ENCODE peak calls at places on chromosomes 4 and X, in ten cellular contexts. Q is transverse colon; X is neural progenitor cell; K is foreskin keratinocyte; N is heart left ventricle; U is stomach; Z is IMR-90; W is hepatocyte; R is CD8-positive, alpha-beta T cell; I is thoracic aorta. B is an unnamed sample.
A peak's percentile ranks its signal among the peaks of the same experiment; 100 is the strongest.

GRCh38 chrX:7233632-7234406 is 85.9 kb upstream of the PUDP start:
- DNase-seq in Q (no peak), X (no peak), K (no peak), N (no peak), U (no peak), Z (no peak), W (no peak), R (no peak), I (no peak), B (no peak)

GRCh38 chr4:5812506-5813229 is 80.2 kb downstream of the CRMP1 start:
- DNase-seq in Q (no peak), X (peak; percentile 81), K (peak; percentile 51), N (no peak), U (no peak), Z (peak; percentile 80), W (peak; percentile 84), R (no peak), I (no peak), B (peak; percentile 49)

GRCh38 chr4:125280892-125281403 is 33.8 kb upstream of the FAT4 start:
- DNase-seq in Q (no peak), X (no peak), K (no peak), N (no peak), U (no peak), Z (no peak), W (peak; percentile 3), R (no peak), I (no peak), B (no peak)

GRCh38 chr4:73127839-73128448 is 58.4 kb upstream of the COX18 start:
- DNase-seq in Q (no peak), X (peak; percentile 18), K (peak; percentile 3), N (no peak), U (no peak), Z (peak; percentile 5), W (peak; percentile 35), R (peak; percentile 35), I (no peak), B (peak; percentile 20)

GRCh38 chr4:150368667-150369066 is 213.3 kb upstream of the MAB21L2 start:
- DNase-seq in Q (no peak), X (no peak), K (no peak), N (no peak), U (no peak), Z (peak; percentile 35), W (no peak), R (no peak), I (no peak), B (no peak)

GRCh38 chr4:146585761-146586333 is 52.8 kb upstream of the POU4F2 start:
- DNase-seq in Q (no peak), X (no peak), K (peak; percentile 16), N (no peak), U (no peak), Z (peak; percentile 46), W (peak; percentile 22), R (no peak), I (no peak), B (peak; percentile 4)

GRCh38 chr4:15695240-15695699 is 7.6 kb upstream of the BST1 start:
- DNase-seq in Q (no peak), X (peak; percentile 86), K (peak; percentile 99), N (no peak), U (no peak), Z (peak; percentile 99), W (no peak), R (no peak), I (no peak), B (peak; percentile 87)

GRCh38 chr4:183635737-183636136 is 23.2 kb downstream of the RWDD4 start:
- DNase-seq in Q (no peak), X (no peak), K (no peak), N (no peak), U (no peak), Z (no peak), W (no peak), R (no peak), I (no peak), B (no peak)

GRCh38 chr4:147096667-147097604 is 151.3 kb upstream of the TTC29 start:
- DNase-seq in Q (no peak), X (peak; percentile 60), K (peak; percentile 41), N (no peak), U (no peak), Z (peak; percentile 69), W (peak; percentile 61), R (no peak), I (no peak), B (no peak)

GRCh38 chr4:42627887-42628646 is 28.8 kb downstream of the ATP8A1 start:
- DNase-seq in Q (peak; percentile 53), X (no peak), K (no peak), N (peak; percentile 86), U (peak; percentile 81), Z (no peak), W (no peak), R (peak; percentile 85), I (no peak), B (no peak)

GRCh38 chrX:148380107-148380506 is 120.3 kb upstream of the AFF2 start:
- DNase-seq in Q (no peak), X (no peak), K (no peak), N (no peak), U (no peak), Z (no peak), W (no peak), R (no peak), I (no peak), B (no peak)
- H3K27ac ChIP-seq in Q (no peak overlapping the region), X (no peak overlapping the region), K (no peak overlapping the region), N (no peak overlapping the region), U (no peak overlapping the region), Z (no peak overlapping the region), W (no peak overlapping the region), R (no peak overlapping the region), I (no peak overlapping the region), B (no peak overlapping the region)

GRCh38 chrX:15314472-15314871 is 968 bp downstream of the ASB11 start:
- DNase-seq in Q (no peak), X (no peak), K (no peak), N (no peak), U (no peak), Z (no peak), W (no peak), R (no peak), I (no peak), B (no peak)

GRCh38 chrX:15311119-15311518 is 4.3 kb downstream of the ASB11 start:
- DNase-seq in Q (no peak), X (no peak), K (no peak), N (no peak), U (no peak), Z (no peak), W (no peak), R (no peak), I (no peak), B (no peak)

GRCh38 chrX:15315509-15315908 is at the start of gene ASB11:
- DNase-seq in Q (no peak), X (no peak), K (no peak), N (no peak), U (no peak), Z (no peak), W (no peak), R (no peak), I (no peak), B (no peak)

DNA sequence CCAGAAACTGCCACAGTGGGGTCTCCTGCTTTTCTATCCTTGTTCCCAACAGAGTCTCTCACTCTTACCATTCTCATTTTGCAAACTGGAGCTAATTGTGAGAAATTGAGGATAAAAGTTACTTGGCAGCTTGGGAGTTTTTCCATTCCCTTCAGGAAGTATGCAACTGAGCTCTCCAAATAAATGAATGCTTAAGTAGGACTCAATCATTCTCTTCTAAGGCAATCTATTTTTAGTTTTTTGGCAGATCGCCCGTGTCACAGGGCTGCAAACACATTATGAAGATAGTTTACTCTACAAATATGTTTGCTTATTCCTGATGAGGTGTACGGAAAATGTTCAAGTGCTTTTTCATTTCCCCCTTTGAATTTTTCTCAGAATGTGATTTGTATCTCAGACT is 5.3 kb downstream of the ASB11 start:
- DNase-seq in Q (no peak), X (no peak), K (no peak), N (peak; percentile 61), U (peak; percentile 76), Z (peak; percentile 6), W (peak; percentile 54), R (no peak), I (peak; percentile 8), B (no peak)
- H3K27ac ChIP-seq in Q (no peak overlapping the region), X (no peak overlapping the region), K (no peak overlapping the region), N (peak overlapping the region; percentile 35), U (peak overlapping the region; percentile 43), Z (no peak overlapping the region), W (peak overlapping the region; percentile 38), R (no peak overlapping the region), I (no peak overlapping the region), B (no peak overlapping the region)

DNA sequence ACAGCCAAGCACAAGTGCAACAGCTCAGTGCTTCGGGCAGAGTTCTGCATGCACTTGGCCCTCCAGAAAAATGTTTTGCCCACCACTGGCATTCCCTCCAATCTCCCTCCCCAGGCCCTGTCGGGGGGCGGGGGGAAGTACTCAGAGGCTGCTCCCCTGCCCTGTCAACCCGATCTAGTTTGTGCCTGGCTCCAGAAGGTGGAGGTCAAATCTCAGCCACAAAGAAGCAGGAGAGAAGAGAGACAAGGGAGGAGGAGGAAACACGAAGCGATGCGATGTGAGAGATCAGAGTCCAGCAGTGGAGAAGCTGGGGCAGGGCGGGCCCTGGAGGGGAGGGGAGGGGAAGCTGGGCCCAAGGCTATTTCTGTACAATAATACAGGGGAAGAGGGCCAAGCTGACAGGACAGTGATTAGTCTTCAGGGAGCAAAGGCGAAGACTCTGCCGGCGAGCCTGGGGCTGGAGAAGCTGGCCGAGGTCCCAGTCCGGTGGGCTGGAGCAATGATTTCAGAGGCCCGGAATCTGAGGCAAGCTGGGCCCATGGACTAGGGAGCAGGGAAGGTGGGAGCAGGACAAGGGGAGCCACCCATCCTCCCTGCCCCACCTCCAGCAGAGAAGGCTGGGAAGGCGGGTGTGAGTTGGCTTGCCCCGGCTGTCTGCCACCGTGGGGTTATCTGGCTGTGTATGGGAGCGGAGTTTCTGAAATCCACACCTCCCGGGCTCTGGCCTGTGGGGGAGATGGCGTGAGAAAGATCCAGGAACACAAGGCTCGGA is 167.1 kb downstream of the EFNB1 start:
- DNase-seq in Q (peak; percentile 79), X (no peak), K (no peak), N (peak; percentile 72), U (no peak), Z (peak; percentile 78), W (peak; percentile 62), R (no peak), I (no peak), B (peak; percentile 23)
- H3K27ac ChIP-seq in Q (peak overlapping the region; percentile 82), X (no peak overlapping the region), K (no peak overlapping the region), N (peak overlapping the region; percentile 75), U (peak overlapping the region; percentile 61), Z (peak overlapping the region; percentile 12), W (peak overlapping the region; percentile 82), R (no peak overlapping the region), I (no peak overlapping the region), B (no peak overlapping the region)

GRCh38 chrX:53280316-53280702 is 1.1 kb downstream of the IQSEC2 start:
- DNase-seq in Q (no peak), X (no peak), K (no peak), N (no peak), U (no peak), Z (no peak), W (no peak), R (no peak), I (no peak), B (no peak)
- H3K27ac ChIP-seq in Q (peak overlapping the region; percentile 87), X (no peak overlapping the region), K (no peak overlapping the region), N (peak overlapping the region; percentile 83), U (peak overlapping the region; percentile 88), Z (peak overlapping the region; percentile 77), W (no peak overlapping the region), R (no peak overlapping the region), I (no peak overlapping the region), B (no peak overlapping the region)